ENCODE peak calls at places on chromosomes 6 and 20, in eight cellular contexts. Y is cardiac muscle cell, Z is HL-60, G is heart left ventricle, R is SK-N-SH, E is astrocyte of the spinal cord, O is left ventricle myocardium inferior, D is BE2C. A is an unnamed sample.

GRCh38 chr6:5215181-5215580 is 45.6 kb downstream of the LYRM4 start:
- DNase-seq in Z (no peak), D (no peak), O (no peak), G (no peak), R (no peak), E (peak; percentile 32), Y (no peak), A (no peak)

GRCh38 chr6:14876778-14877613 is 368.9 kb upstream of the JARID2 start:
- DNase-seq in D (no peak), Z (no peak), R (no peak), G (no peak), E (peak; percentile 90), Y (no peak), O (no peak), A (peak; percentile 75)

GRCh38 chr6:3282461-3283236 is 23.9 kb downstream of the PSMG4 start:
- DNase-seq in G (no peak), Y (no peak), D (no peak), Z (no peak), O (no peak), E (no peak), R (no peak), A (no peak)

GRCh38 chr6:52647199-52647598 is 23.7 kb upstream of the TMEM14A start:
- DNase-seq in Z (no peak), R (no peak), G (no peak), O (no peak), E (no peak), D (no peak), Y (no peak), A (peak; percentile 60)

GRCh38 chr6:135410856-135411255 is 86.7 kb downstream of the AHI1 start:
- DNase-seq in Y (no peak), Z (no peak), O (no peak), E (no peak), D (no peak), G (no peak), R (no peak), A (no peak)

GRCh38 chr6:125759184-125759902 is 9.9 kb downstream of the HEY2 start:
- DNase-seq in Y (peak; percentile 42), D (peak; percentile 81), R (peak; percentile 87), Z (no peak), E (no peak), O (peak; percentile 57), G (no peak), A (no peak)

GRCh38 chr6:107763959-107764358 is 60.2 kb downstream of the SCML4 start:
- DNase-seq in R (no peak), E (peak; percentile 67), Z (no peak), G (no peak), O (no peak), D (no peak), Y (no peak), A (peak; percentile 38)

GRCh38 chr6:113489946-113490345 is 367.2 kb upstream of the MARCKS start:
- DNase-seq in G (no peak), Z (no peak), D (no peak), R (no peak), Y (no peak), E (no peak), O (no peak), A (no peak)

GRCh38 chr20:9269280-9269971 is 200.5 kb downstream of the PLCB4 start:
- DNase-seq in E (peak; percentile 20), R (no peak), Y (no peak), G (no peak), Z (no peak), D (no peak), O (no peak), A (peak; percentile 8)

GRCh38 chr20:32319100-32319499 is 39.0 kb upstream of the ASXL1 start:
- DNase-seq in O (no peak), Y (no peak), Z (no peak), R (no peak), E (no peak), G (no peak), D (no peak), A (no peak)

GRCh38 chr20:53599039-53599362 is 5.4 kb upstream of the ZNF217 start:
- DNase-seq in Y (no peak), E (no peak), Z (no peak), R (no peak), D (no peak), G (no peak), O (no peak), A (no peak)

GRCh38 chr6:125859691-125860210 is 69.0 kb downstream of the NCOA7 start:
- DNase-seq in R (no peak), E (no peak), Y (no peak), Z (peak; percentile 41), G (no peak), D (no peak), O (no peak), A (no peak)

GRCh38 chr6:90497411-90497810 is 89.5 kb downstream of the MAP3K7 start:
- DNase-seq in G (no peak), R (no peak), Z (no peak), O (no peak), D (no peak), Y (no peak), E (no peak), A (no peak)

GRCh38 chr20:45011108-45011526 is 44.8 kb downstream of the STK4 start:
- DNase-seq in Z (no peak), Y (peak; percentile 66), E (peak; percentile 80), R (peak; percentile 57), D (peak; percentile 64), O (peak; percentile 22), G (peak; percentile 33), A (peak; percentile 41)

GRCh38 chr20:43954704-43955243 is 40.1 kb downstream of the TOX2 start:
- DNase-seq in Z (no peak), R (no peak), E (no peak), Y (no peak), G (no peak), D (no peak), O (no peak), A (no peak)

GRCh38 chr6:128244751-128245405 is 275.5 kb downstream of the PTPRK start:
- DNase-seq in R (no peak), E (peak; percentile 38), O (no peak), Y (no peak), G (no peak), Z (no peak), D (no peak), A (no peak)

GRCh38 chr6:21208114-21208795 is 385.3 kb upstream of the SOX4 start:
- DNase-seq in O (no peak), E (no peak), Z (no peak), Y (no peak), R (no peak), G (no peak), D (no peak), A (no peak)

GRCh38 chr20:13279171-13279570 is 58.1 kb downstream of the ISM1 start:
- DNase-seq in R (no peak), D (no peak), G (no peak), O (no peak), Y (no peak), E (no peak), Z (no peak), A (no peak)

GRCh38 chr6:155201461-155202226 is 62.2 kb upstream of the CLDN20 start:
- DNase-seq in G (no peak), D (no peak), Z (no peak), E (peak; percentile 89), O (no peak), R (no peak), Y (no peak), A (peak; percentile 73)

GRCh38 chr6:64703922-64704321 is 1003.1 kb downstream of the EYS start:
- DNase-seq in D (no peak), Z (no peak), G (no peak), Y (no peak), E (no peak), O (no peak), R (no peak), A (no peak)

GRCh38 chr6:21882066-21882465 is 288.5 kb downstream of the SOX4 start:
- DNase-seq in D (no peak), O (no peak), R (no peak), G (no peak), Y (no peak), Z (no peak), E (no peak), A (no peak)

GRCh38 chr20:25204550-25205276 is 9.2 kb downstream of the ENTPD6 start:
- DNase-seq in G (no peak), Z (no peak), D (no peak), Y (no peak), O (no peak), R (no peak), E (no peak), A (no peak)

GRCh38 chr20:25280051-25280573 is 32.2 kb downstream of the PYGB start:
- DNase-seq in E (no peak), D (peak; percentile 75), O (peak; percentile 32), R (peak; percentile 60), Z (no peak), Y (no peak), G (peak; percentile 11), A (no peak)

GRCh38 chr20:57843941-57844625 is 134.3 kb upstream of the PMEPA1 start:
- DNase-seq in G (no peak), O (no peak), D (no peak), Z (no peak), R (no peak), Y (no peak), E (no peak), A (no peak)

GRCh38 chr6:118908441-118908840 is 14.5 kb downstream of the ASF1A start:
- DNase-seq in Y (no peak), O (no peak), R (no peak), E (peak; percentile 11), D (no peak), Z (no peak), G (no peak), A (no peak)

DNA sequence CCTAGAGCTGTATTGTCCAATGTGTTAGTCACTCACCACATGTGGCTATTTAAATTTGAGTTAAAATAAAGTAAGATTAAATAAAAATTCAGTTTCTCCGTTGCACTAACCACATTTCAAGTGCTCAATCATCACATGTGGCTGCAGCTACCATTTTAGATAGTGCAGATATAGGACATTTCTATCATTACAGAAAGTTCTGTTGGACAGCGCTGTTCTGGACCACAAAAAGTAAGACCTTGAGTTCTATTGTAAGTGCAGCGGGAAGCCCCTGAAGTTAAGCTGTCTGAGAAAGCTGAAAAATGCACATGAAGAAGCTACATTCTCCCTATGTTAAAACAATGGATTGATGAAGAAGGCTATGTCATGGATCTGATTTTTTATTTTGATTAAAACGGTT is 1.1 kb downstream of the ORC3 start:
- DNase-seq in G (no peak), Z (no peak), E (no peak), D (no peak), Y (no peak), R (no peak), O (no peak), A (no peak)
- H3K4me3 ChIP-seq in G (peak overlapping the region; percentile 78), Z (peak overlapping the region; percentile 61), E (peak overlapping the region; percentile 98), D (peak overlapping the region; percentile 91), Y (peak overlapping the region; percentile 75), R (peak overlapping the region; percentile 60), O (peak overlapping the region; percentile 84), A (peak overlapping the region; percentile 72)

GRCh38 chr6:44311767-44312166 is 1.4 kb downstream of the AARS2 start:
- DNase-seq in D (no peak), O (no peak), Z (no peak), G (no peak), R (no peak), Y (no peak), E (no peak), A (no peak)
- H3K4me3 ChIP-seq in D (peak overlapping the region; percentile 84), O (no peak overlapping the region), Z (no peak overlapping the region), G (peak overlapping the region; percentile 86), R (peak overlapping the region; percentile 96), Y (no peak overlapping the region), E (no peak overlapping the region), A (no peak overlapping the region)

GRCh38 chr6:28351493-28351925 is 1.8 kb downstream of the ZKSCAN3 start:
- DNase-seq in G (no peak), Z (no peak), O (no peak), Y (no peak), E (no peak), D (no peak), R (no peak), A (no peak)
- H3K4me3 ChIP-seq in G (peak overlapping the region; percentile 77), Z (no peak overlapping the region), O (peak overlapping the region; percentile 12), Y (peak overlapping the region; percentile 68), E (no peak overlapping the region), D (no peak overlapping the region), R (no peak overlapping the region), A (no peak overlapping the region)

GRCh38 chr6:29790626-29791025 is 37.0 kb upstream of the HLA-G start:
- DNase-seq in G (no peak), O (no peak), D (no peak), E (no peak), Y (no peak), Z (no peak), R (no peak), A (no peak)
- H3K4me3 ChIP-seq in G (no peak overlapping the region), O (no peak overlapping the region), D (no peak overlapping the region), E (no peak overlapping the region), Y (no peak overlapping the region), Z (no peak overlapping the region), R (no peak overlapping the region), A (no peak overlapping the region)